ENCODE peak calls at places on chromosomes 1 and 21, in five cellular contexts. Q, Y, F, H and P are unnamed samples. For H3K4me1, the result is how much of the 10 kb centered on the place peaks cover.

GRCh38 chr1:21383785-21384401 is 56.0 kb upstream of the NBPF3 start:
- DNase-seq in Q (no peak), Y (no peak), F (no peak), H (no peak), P (no peak)

GRCh38 chr1:172778461-172779455 is 119.9 kb downstream of the FASLG start:
- DNase-seq in Y (no peak), F (peak), H (no peak), Q (no peak), P (no peak)

GRCh38 chr1:203289281-203289981 is 15.9 kb upstream of the BTG2 start:
- DNase-seq in Q (no peak), F (no peak), H (peak), Y (no peak), P (peak)

GRCh38 chr21:29170935-29171334 is 40.5 kb downstream of the MAP3K7CL start:
- DNase-seq in H (no peak), Y (no peak), Q (no peak), F (no peak), P (no peak)

GRCh38 chr1:248897412-248898337 is 8.4 kb upstream of the PGBD2 start:
- DNase-seq in F (no peak), Q (no peak), Y (no peak), H (no peak), P (no peak)

GRCh38 chr1:1782399-1783221 is 4.3 kb upstream of the NADK start:
- DNase-seq in Q (peak), Y (peak), F (peak), H (peak), P (peak)

GRCh38 chr1:207752456-207753132 is 740 bp downstream of the CD46 start:
- DNase-seq in Q (no peak), F (peak), H (peak), Y (peak), P (peak)

GRCh38 chr1:201108614-201109013 is 3.6 kb downstream of the CACNA1S start:
- DNase-seq in Y (no peak), Q (peak), F (no peak), H (no peak), P (no peak)

GRCh38 chr1:63592536-63593302 is 492 bp upstream of the PGM1 start:
- DNase-seq in H (no peak), Y (peak), Q (no peak), F (peak), P (no peak)

GRCh38 chr1:63590161-63590560 is 3.0 kb upstream of the PGM1 start:
- DNase-seq in H (no peak), F (no peak), Y (no peak), Q (no peak), P (no peak)

GRCh38 chr1:63593303-63593886 is at the start of gene PGM1:
- DNase-seq in H (peak), Y (peak), Q (peak), F (peak), P (peak)

GRCh38 chr1:63595435-63595834 is 2.2 kb downstream of the PGM1 start:
- DNase-seq in Q (no peak), H (no peak), F (no peak), Y (no peak), P (no peak)

GRCh38 chr1:63593887-63594617 is 841 bp downstream of the PGM1 start:
- DNase-seq in F (peak), Q (peak), H (peak), Y (peak), P (peak)
- H3K4me1 ChIP-seq in F (under half), Q (under half), H (under half), Y (under half), P (under half)

GRCh38 chr1:45752014-45752413 is 1.6 kb upstream of the IPP start:
- DNase-seq in Y (no peak), H (no peak), Q (no peak), F (no peak), P (no peak)

GRCh38 chr1:45746922-45747321 is 3.5 kb downstream of the IPP start:
- DNase-seq in H (no peak), F (no peak), Y (no peak), Q (no peak), P (no peak)

GRCh38 chr1:45752441-45753052 is 2.1 kb upstream of the IPP start:
- DNase-seq in Y (peak), F (peak), Q (no peak), H (no peak), P (no peak)

GRCh38 chr1:45753248-45754037 is 3.0 kb upstream of the IPP start:
- DNase-seq in Q (no peak), Y (no peak), H (no peak), F (no peak), P (no peak)

DNA sequence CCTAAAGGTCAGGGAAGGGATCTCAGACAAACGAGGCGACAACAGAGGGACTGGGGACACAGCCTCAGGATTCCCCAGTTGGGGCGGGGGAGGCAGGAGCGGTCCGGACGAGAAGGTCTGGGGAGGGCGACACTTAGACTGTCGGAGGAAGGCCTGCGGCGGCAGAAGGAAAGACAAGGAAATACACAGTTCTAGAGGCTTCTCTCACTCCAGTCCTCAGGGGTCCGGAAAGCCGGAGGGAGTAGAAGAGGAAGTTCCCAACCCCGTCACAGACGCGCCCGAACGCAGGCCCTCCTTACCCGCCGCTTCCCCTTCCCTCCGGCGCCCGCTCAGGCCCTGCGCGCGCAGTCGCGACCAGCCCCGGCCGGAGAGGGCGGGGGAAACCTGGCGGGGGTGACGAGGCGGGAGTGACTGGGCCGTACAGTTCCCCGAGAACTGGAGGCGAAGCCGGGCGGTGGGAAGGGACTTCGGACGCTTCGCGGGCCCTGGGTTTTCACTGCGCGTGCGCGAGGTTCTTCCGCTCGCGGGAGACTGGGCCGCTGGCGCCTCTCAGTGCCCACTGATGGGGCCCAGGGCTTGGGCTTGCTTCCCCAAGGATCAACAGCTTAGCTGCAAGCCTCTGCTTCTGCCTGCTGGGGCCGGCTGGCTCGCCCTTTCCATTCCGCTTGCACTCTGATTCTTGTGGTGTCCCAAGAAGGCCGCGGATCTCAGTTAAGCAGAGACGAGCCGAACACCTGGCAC is at the start of gene IPP:
- DNase-seq in Y (peak), Q (peak), F (peak), H (peak), P (peak)
- TF ChIP-seq CTCF in Y (no peak), Q (peak), F (no peak), H (peak), P (no peak)

GRCh38 chr1:23914921-23915320 is 1.8 kb upstream of the CNR2 start:
- DNase-seq in Y (no peak), H (no peak), Q (no peak), F (no peak), P (no peak)
- H3K27ac ChIP-seq in Y (no peak), H (no peak), Q (no peak), F (no peak), P (no peak)

GRCh38 chr1:164604541-164604940 is 45.6 kb downstream of the PBX1 start:
- DNase-seq in Y (no peak), Q (no peak), F (peak), H (no peak), P (no peak)

GRCh38 chr1:164601399-164602141 is 42.6 kb downstream of the PBX1 start:
- DNase-seq in F (no peak), H (no peak), Q (no peak), Y (no peak), P (no peak)

GRCh38 chr1:164602480-164603093 is 43.6 kb downstream of the PBX1 start:
- DNase-seq in H (peak), Q (peak), F (peak), Y (peak), P (no peak)

GRCh38 chr1:164599272-164599671 is 40.3 kb downstream of the PBX1 start:
- DNase-seq in Q (no peak), H (no peak), F (no peak), Y (no peak), P (no peak)

DNA sequence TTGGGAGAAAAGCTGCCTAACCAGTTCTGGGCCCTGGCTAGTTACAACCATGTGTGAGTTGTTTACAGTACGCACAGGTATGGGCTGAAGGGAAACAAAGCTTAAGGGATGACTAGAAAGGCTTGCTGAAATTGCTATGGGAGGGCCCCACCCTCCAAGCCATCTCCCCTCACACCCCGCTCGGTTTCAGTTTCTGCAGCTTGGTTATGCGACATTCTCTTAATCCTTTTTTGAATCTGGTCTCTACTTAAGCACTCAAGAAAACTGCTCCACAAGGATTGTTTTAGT is 43.1 kb downstream of the PBX1 start:
- DNase-seq in Q (no peak), H (peak), Y (peak), F (peak), P (no peak)
- H3K4me1 ChIP-seq in Q (under half), H (under half), Y (half or more), F (under half), P (under half)

GRCh38 chr1:47709302-47710074 is 271.6 kb downstream of the FOXD2 start:
- DNase-seq in H (no peak), Y (no peak), Q (peak), F (no peak), P (no peak)
- TF ChIP-seq CTCF in H (peak), Y (peak), Q (peak), F (peak), P (no peak)

GRCh38 chr1:109881906-109882287 is 28.8 kb upstream of the CSF1 start:
- DNase-seq in F (no peak), Y (peak), Q (no peak), H (no peak), P (no peak)

GRCh38 chr1:109877776-109878175 is 32.9 kb upstream of the CSF1 start:
- DNase-seq in F (no peak), Q (no peak), Y (no peak), H (no peak), P (no peak)

GRCh38 chr1:109880961-109881894 is 29.4 kb upstream of the CSF1 start:
- DNase-seq in H (no peak), Y (peak), Q (no peak), F (no peak), P (no peak)

GRCh38 chr1:109878531-109878930 is 32.1 kb upstream of the CSF1 start:
- DNase-seq in Q (no peak), F (no peak), H (no peak), Y (peak), P (no peak)

GRCh38 chr1:109879881-109880525 is 30.6 kb upstream of the CSF1 start:
- DNase-seq in H (no peak), Q (no peak), Y (peak), F (no peak), P (no peak)
- H3K27ac ChIP-seq in H (no peak), Q (no peak), Y (no peak), F (no peak), P (no peak)

GRCh38 chr1:156077430-156077760 is 4.9 kb downstream of the MEX3A start:
- DNase-seq in H (no peak), Y (no peak), Q (no peak), F (no peak), P (no peak)
- H3K4me1 ChIP-seq in H (under half), Y (under half), Q (under half), F (under half), P (under half)